ENCODE peak calls at places on chromosomes 12 and 14, in seven cellular contexts. One of them, this sample, is unnamed.

GRCh38 chr12:128797119-128798118 is 26.3 kb downstream of the SLC15A4 start:
- DNase-seq in HepG2: no peak
- DNase-seq in SK-N-SH: no peak
- DNase-seq in H1: no peak
- DNase-seq in GM12878: no peak
- DNase-seq in K562: no peak
- DNase-seq in GM12892: no peak
- DNase-seq in this sample: no peak

GRCh38 chr12:60494249-60494648 is 898.4 kb downstream of the SLC16A7 start:
- DNase-seq in SK-N-SH: peak
- DNase-seq in K562: peak
- DNase-seq in GM12878: no peak
- DNase-seq in HepG2: peak
- DNase-seq in GM12892: no peak
- DNase-seq in H1: no peak
- DNase-seq in this sample: no peak

GRCh38 chr12:113647048-113647447 is 175.4 kb upstream of the LHX5 start:
- DNase-seq in H1: peak
- DNase-seq in GM12878: no peak
- DNase-seq in GM12892: no peak
- DNase-seq in K562: no peak
- DNase-seq in HepG2: peak
- DNase-seq in SK-N-SH: peak
- DNase-seq in this sample: no peak

GRCh38 chr14:60670994-60671393 is 21.7 kb upstream of the SIX1 start:
- DNase-seq in K562: no peak
- DNase-seq in H1: no peak
- DNase-seq in SK-N-SH: no peak
- DNase-seq in GM12892: no peak
- DNase-seq in GM12878: no peak
- DNase-seq in HepG2: no peak
- DNase-seq in this sample: no peak

GRCh38 chr12:80648866-80649265 is 58.6 kb upstream of the MYF6 start:
- DNase-seq in K562: no peak
- DNase-seq in GM12892: no peak
- DNase-seq in HepG2: no peak
- DNase-seq in GM12878: no peak
- DNase-seq in SK-N-SH: no peak
- DNase-seq in H1: no peak
- DNase-seq in this sample: no peak

GRCh38 chr12:112555621-112556233 is 137.0 kb downstream of the PTPN11 start:
- DNase-seq in HepG2: no peak
- DNase-seq in H1: no peak
- DNase-seq in SK-N-SH: no peak
- DNase-seq in GM12878: no peak
- DNase-seq in K562: peak
- DNase-seq in GM12892: no peak
- DNase-seq in this sample: no peak

GRCh38 chr14:92906823-92907222 is 16.1 kb upstream of the CHGA start:
- DNase-seq in H1: no peak
- DNase-seq in K562: no peak
- DNase-seq in GM12892: no peak
- DNase-seq in HepG2: peak
- DNase-seq in SK-N-SH: peak
- DNase-seq in GM12878: no peak
- DNase-seq in this sample: no peak

GRCh38 chr12:47236109-47236714 is 156.5 kb upstream of the AMIGO2 start:
- DNase-seq in H1: no peak
- DNase-seq in GM12878: no peak
- DNase-seq in SK-N-SH: no peak
- DNase-seq in GM12892: no peak
- DNase-seq in HepG2: no peak
- DNase-seq in K562: no peak
- DNase-seq in this sample: no peak

GRCh38 chr14:70882771-70883492 is 24.3 kb upstream of the PCNX1 start:
- DNase-seq in SK-N-SH: no peak
- DNase-seq in K562: no peak
- DNase-seq in HepG2: no peak
- DNase-seq in GM12892: no peak
- DNase-seq in GM12878: peak
- DNase-seq in H1: no peak
- DNase-seq in this sample: no peak

GRCh38 chr12:3537916-3538690 is 47.1 kb downstream of the PRMT8 start:
- DNase-seq in K562: no peak
- DNase-seq in SK-N-SH: no peak
- DNase-seq in HepG2: no peak
- DNase-seq in GM12892: no peak
- DNase-seq in H1: peak
- DNase-seq in GM12878: no peak
- DNase-seq in this sample: no peak

GRCh38 chr12:91608562-91608961 is 425.9 kb upstream of the DCN start:
- DNase-seq in GM12878: no peak
- DNase-seq in SK-N-SH: no peak
- DNase-seq in HepG2: no peak
- DNase-seq in K562: no peak
- DNase-seq in H1: no peak
- DNase-seq in GM12892: no peak
- DNase-seq in this sample: no peak

GRCh38 chr14:105525861-105526780 is at the start of gene TMEM121:
- DNase-seq in H1: peak
- DNase-seq in HepG2: no peak
- DNase-seq in GM12892: no peak
- DNase-seq in SK-N-SH: peak
- DNase-seq in GM12878: no peak
- DNase-seq in K562: peak
- DNase-seq in this sample: no peak

GRCh38 chr12:76922821-76923315 is 44.0 kb upstream of the CSRP2 start:
- DNase-seq in GM12892: no peak
- DNase-seq in SK-N-SH: no peak
- DNase-seq in K562: no peak
- DNase-seq in HepG2: no peak
- DNase-seq in GM12878: no peak
- DNase-seq in H1: no peak
- DNase-seq in this sample: no peak

GRCh38 chr14:64707661-64708060 is 3.4 kb downstream of the PLEKHG3 start:
- DNase-seq in GM12892: no peak
- DNase-seq in GM12878: no peak
- DNase-seq in SK-N-SH: no peak
- DNase-seq in K562: no peak
- DNase-seq in H1: no peak
- DNase-seq in HepG2: peak
- DNase-seq in this sample: no peak

GRCh38 chr14:84643438-84643837 is 886.5 kb upstream of the FLRT2 start:
- DNase-seq in GM12878: no peak
- DNase-seq in SK-N-SH: no peak
- DNase-seq in HepG2: no peak
- DNase-seq in H1: no peak
- DNase-seq in GM12892: no peak
- DNase-seq in K562: no peak
- DNase-seq in this sample: no peak

GRCh38 chr12:102080842-102081241 is 19.1 kb upstream of the WASHC3 start:
- DNase-seq in H1: no peak
- DNase-seq in GM12892: no peak
- DNase-seq in GM12878: no peak
- DNase-seq in SK-N-SH: no peak
- DNase-seq in K562: no peak
- DNase-seq in HepG2: no peak
- DNase-seq in this sample: no peak

GRCh38 chr14:23042162-23042965 is at the start of gene PSMB11:
- DNase-seq in SK-N-SH: no peak
- DNase-seq in HepG2: no peak
- DNase-seq in K562: no peak
- DNase-seq in GM12878: no peak
- DNase-seq in H1: no peak
- DNase-seq in GM12892: no peak
- DNase-seq in this sample: no peak

GRCh38 chr12:57470286-57470969 is 9.2 kb downstream of the ARHGAP9 start:
- DNase-seq in GM12892: no peak
- DNase-seq in HepG2: no peak
- DNase-seq in K562: no peak
- DNase-seq in GM12878: no peak
- DNase-seq in SK-N-SH: no peak
- DNase-seq in H1: no peak
- DNase-seq in this sample: no peak

GRCh38 chr12:57467915-57468314 is 8.3 kb downstream of the GLI1 start:
- DNase-seq in GM12878: no peak
- DNase-seq in K562: no peak
- DNase-seq in HepG2: no peak
- DNase-seq in H1: no peak
- DNase-seq in GM12892: no peak
- DNase-seq in SK-N-SH: no peak
- DNase-seq in this sample: no peak

GRCh38 chr12:57470970-57471656 is 8.6 kb downstream of the ARHGAP9 start:
- DNase-seq in SK-N-SH: no peak
- DNase-seq in HepG2: no peak
- DNase-seq in GM12878: no peak
- DNase-seq in H1: no peak
- DNase-seq in GM12892: no peak
- DNase-seq in K562: no peak
- DNase-seq in this sample: no peak

GRCh38 chr12:57471661-57472060 is 8.0 kb downstream of the ARHGAP9 start:
- DNase-seq in HepG2: no peak
- DNase-seq in GM12878: no peak
- DNase-seq in K562: no peak
- DNase-seq in H1: no peak
- DNase-seq in SK-N-SH: no peak
- DNase-seq in GM12892: no peak
- DNase-seq in this sample: no peak

DNA sequence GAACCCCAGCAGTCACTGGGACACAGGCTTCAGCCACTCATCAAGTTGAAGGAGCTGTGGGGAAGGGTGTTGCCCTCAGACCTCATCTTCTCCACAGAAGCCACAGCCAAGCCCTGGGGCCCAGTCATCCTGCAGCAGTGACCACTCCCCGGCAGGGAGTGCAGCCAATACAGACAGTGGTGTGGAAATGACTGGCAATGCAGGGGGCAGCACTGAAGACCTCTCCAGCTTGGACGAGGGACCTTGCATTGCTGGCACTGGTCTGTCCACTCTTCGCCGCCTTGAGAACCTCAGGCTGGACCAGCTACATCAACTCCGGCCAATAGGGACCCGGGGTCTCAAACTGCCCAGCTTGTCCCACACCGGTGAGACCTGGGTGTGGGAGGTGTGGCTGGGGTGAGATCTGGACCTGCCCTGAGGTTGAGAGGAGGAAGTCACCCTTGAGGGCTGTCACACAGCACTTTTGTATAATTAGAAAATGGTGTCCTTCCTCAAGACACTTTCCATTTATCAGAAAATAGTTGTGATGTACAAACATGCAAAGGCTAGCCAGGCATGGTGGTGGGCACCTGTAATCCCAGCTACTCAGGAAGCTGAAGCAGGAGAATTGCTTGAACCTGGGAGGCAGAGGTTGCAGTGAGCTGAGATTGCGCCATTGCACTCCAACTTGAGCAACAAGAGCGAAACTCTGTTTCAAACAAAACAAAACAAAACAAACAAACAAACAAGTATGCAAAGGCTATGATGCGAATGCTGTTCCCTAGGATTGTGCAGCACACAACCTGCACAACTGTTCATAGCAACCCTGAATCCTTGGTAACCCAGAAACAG is 10.0 kb downstream of the GLI1 start:
- DNase-seq in GM12892: no peak
- DNase-seq in GM12878: no peak
- DNase-seq in HepG2: no peak
- DNase-seq in H1: no peak
- DNase-seq in K562: no peak
- DNase-seq in SK-N-SH: no peak
- DNase-seq in this sample: no peak
- TF ChIP-seq TAF1 in GM12892: no peak
- TF ChIP-seq TAF1 in GM12878: no peak
- TF ChIP-seq TAF1 in HepG2: no peak
- TF ChIP-seq TAF1 in H1: no peak
- TF ChIP-seq TAF1 in K562: no peak
- TF ChIP-seq TAF1 in SK-N-SH: no peak
- TF ChIP-seq TAF1 in this sample: no peak

DNA sequence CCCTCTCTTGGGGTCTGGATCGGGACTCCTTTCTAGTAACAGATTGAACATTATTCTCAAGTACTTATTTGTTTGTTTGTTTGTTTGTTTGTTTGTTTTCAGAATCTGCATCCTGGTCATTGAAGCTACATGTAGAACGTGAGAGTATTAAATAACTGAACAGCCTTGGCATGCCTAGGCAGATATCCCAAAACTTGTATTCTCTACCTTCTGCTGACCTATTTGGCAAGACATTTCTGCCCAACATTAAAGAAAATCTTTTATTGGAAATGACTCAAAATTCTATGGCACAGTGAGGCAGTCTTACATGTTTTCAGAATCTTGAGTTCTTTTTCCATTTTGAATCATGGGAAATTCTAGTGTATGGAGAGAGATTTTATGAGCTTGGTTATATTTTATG is 165.1 kb upstream of the CNOT2 start:
- DNase-seq in SK-N-SH: no peak
- DNase-seq in H1: no peak
- DNase-seq in HepG2: no peak
- DNase-seq in K562: no peak
- DNase-seq in GM12892: no peak
- DNase-seq in GM12878: no peak
- DNase-seq in this sample: no peak
- TF ChIP-seq TAF1 in SK-N-SH: no peak
- TF ChIP-seq TAF1 in H1: no peak
- TF ChIP-seq TAF1 in HepG2: no peak
- TF ChIP-seq TAF1 in K562: no peak
- TF ChIP-seq TAF1 in GM12892: no peak
- TF ChIP-seq TAF1 in GM12878: no peak
- TF ChIP-seq TAF1 in this sample: no peak

GRCh38 chr14:95697764-95698163 is 11.5 kb downstream of the TCL1B start:
- DNase-seq in HepG2: no peak
- DNase-seq in GM12878: peak
- DNase-seq in K562: no peak
- DNase-seq in H1: no peak
- DNase-seq in GM12892: no peak
- DNase-seq in SK-N-SH: no peak
- DNase-seq in this sample: no peak

GRCh38 chr14:95695051-95695450 is 8.8 kb downstream of the TCL1B start:
- DNase-seq in GM12892: no peak
- DNase-seq in HepG2: no peak
- DNase-seq in H1: peak
- DNase-seq in K562: no peak
- DNase-seq in GM12878: no peak
- DNase-seq in SK-N-SH: no peak
- DNase-seq in this sample: no peak

GRCh38 chr14:95696741-95697140 is 10.5 kb downstream of the TCL1B start:
- DNase-seq in HepG2: no peak
- DNase-seq in GM12892: no peak
- DNase-seq in K562: no peak
- DNase-seq in SK-N-SH: no peak
- DNase-seq in H1: peak
- DNase-seq in GM12878: no peak
- DNase-seq in this sample: no peak

GRCh38 chr14:95698287-95698686 is 12.1 kb downstream of the TCL1B start:
- DNase-seq in GM12892: no peak
- DNase-seq in HepG2: no peak
- DNase-seq in SK-N-SH: no peak
- DNase-seq in K562: no peak
- DNase-seq in H1: no peak
- DNase-seq in GM12878: no peak
- DNase-seq in this sample: no peak

GRCh38 chr14:95695913-95696312 is 9.7 kb downstream of the TCL1B start:
- DNase-seq in HepG2: no peak
- DNase-seq in H1: no peak
- DNase-seq in SK-N-SH: no peak
- DNase-seq in K562: no peak
- DNase-seq in GM12892: no peak
- DNase-seq in GM12878: no peak
- DNase-seq in this sample: no peak
- TF ChIP-seq TAF1 in HepG2: no peak
- TF ChIP-seq TAF1 in H1: no peak
- TF ChIP-seq TAF1 in SK-N-SH: no peak
- TF ChIP-seq TAF1 in K562: no peak
- TF ChIP-seq TAF1 in GM12892: no peak
- TF ChIP-seq TAF1 in GM12878: no peak
- TF ChIP-seq TAF1 in this sample: no peak

GRCh38 chr12:100365411-100365810 is 8.5 kb downstream of the SLC17A8 start:
- DNase-seq in GM12878: no peak
- DNase-seq in K562: no peak
- DNase-seq in H1: no peak
- DNase-seq in SK-N-SH: no peak
- DNase-seq in GM12892: no peak
- DNase-seq in HepG2: no peak
- DNase-seq in this sample: no peak
- TF ChIP-seq TAF1 in GM12878: no peak
- TF ChIP-seq TAF1 in K562: no peak
- TF ChIP-seq TAF1 in H1: no peak
- TF ChIP-seq TAF1 in SK-N-SH: no peak
- TF ChIP-seq TAF1 in GM12892: no peak
- TF ChIP-seq TAF1 in HepG2: no peak
- TF ChIP-seq TAF1 in this sample: no peak